ENCODE peak calls at places on chromosomes 12 and 14, in six cellular contexts. J, G, O, A, K and X are unnamed samples.

GRCh38 chr12:1629338-1630080 is 478 bp downstream of the WNT5B start:
- DNase-seq in J (no peak), G (no peak), O (peak; percentile 88), A (no peak), K (peak; percentile 61), X (no peak)

GRCh38 chr12:121989266-121989950 is 32.3 kb upstream of the BCL7A start:
- DNase-seq in J (no peak), G (no peak), O (no peak), A (no peak), K (no peak), X (no peak)

GRCh38 chr12:104750061-104750460 is 208.0 kb downstream of the SLC41A2 start:
- DNase-seq in J (peak; percentile 75), G (peak; percentile 35), O (peak; percentile 10), A (no peak), K (no peak), X (no peak)

GRCh38 chr14:56386024-56386423 is 193.6 kb upstream of the TMEM260 start:
- DNase-seq in J (no peak), G (no peak), O (no peak), A (no peak), K (no peak), X (no peak)

GRCh38 chr12:66984962-66985361 is 284.2 kb upstream of the CAND1 start:
- DNase-seq in J (no peak), G (no peak), O (no peak), A (no peak), K (no peak), X (no peak)

GRCh38 chr14:59705245-59705644 is 128.6 kb upstream of the CCDC175 start:
- DNase-seq in J (no peak), G (no peak), O (no peak), A (no peak), K (no peak), X (no peak)

GRCh38 chr14:105317546-105317945 is 3.0 kb downstream of the PACS2 start:
- DNase-seq in J (peak; percentile 53), G (no peak), O (no peak), A (no peak), K (no peak), X (no peak)

GRCh38 chr12:22190-22529 is 44.4 kb upstream of the IQSEC3 start:
- DNase-seq in J (no peak), G (no peak), O (peak; percentile 53), A (no peak), K (no peak), X (no peak)

GRCh38 chr12:55995366-55995765 is 1.7 kb upstream of the SUOX start:
- DNase-seq in J (no peak), G (no peak), O (no peak), A (no peak), K (no peak), X (no peak)

GRCh38 chr12:49041881-49042484 is 18.6 kb downstream of the KMT2D start:
- DNase-seq in J (no peak), G (no peak), O (no peak), A (no peak), K (no peak), X (no peak)

GRCh38 chr12:9928607-9929006 is 3.6 kb downstream of the CLEC2A start:
- DNase-seq in J (no peak), G (no peak), O (no peak), A (no peak), K (no peak), X (no peak)

GRCh38 chr12:129903092-129903945 is 506 bp downstream of the TMEM132D start:
- DNase-seq in J (no peak), G (no peak), O (peak; percentile 88), A (no peak), K (peak; percentile 57), X (no peak)
- H3K9ac ChIP-seq in J (no peak overlapping the region), G (no peak overlapping the region), O (peak overlapping the region; percentile 7), A (no peak overlapping the region), K (no peak overlapping the region), X (peak overlapping the region; percentile 69)

DNA sequence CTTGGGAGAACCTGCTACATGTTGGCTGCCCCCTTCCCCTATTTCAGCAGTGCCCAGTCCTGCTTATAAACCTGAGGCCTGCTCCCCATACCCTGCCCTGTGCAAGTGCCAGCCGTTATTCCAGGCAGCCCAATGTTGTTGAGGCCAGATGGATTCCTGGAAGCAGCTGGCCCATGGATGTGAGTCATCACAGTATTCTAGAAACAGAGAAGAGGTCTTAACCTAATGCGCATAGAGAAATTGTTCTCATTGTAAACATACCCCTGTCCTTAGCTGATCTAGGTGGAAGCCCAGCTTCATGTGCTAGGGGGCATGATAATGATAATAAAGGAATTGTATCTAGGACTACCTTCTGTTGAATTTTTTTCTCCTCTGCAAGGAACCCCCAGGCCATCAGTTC is 69.7 kb downstream of the TSPAN11 start:
- DNase-seq in J (peak; percentile 76), G (no peak), O (no peak), A (no peak), K (no peak), X (peak; percentile 52)
- H3K9ac ChIP-seq in J (no peak overlapping the region), G (no peak overlapping the region), O (no peak overlapping the region), A (no peak overlapping the region), K (no peak overlapping the region), X (no peak overlapping the region)

DNA sequence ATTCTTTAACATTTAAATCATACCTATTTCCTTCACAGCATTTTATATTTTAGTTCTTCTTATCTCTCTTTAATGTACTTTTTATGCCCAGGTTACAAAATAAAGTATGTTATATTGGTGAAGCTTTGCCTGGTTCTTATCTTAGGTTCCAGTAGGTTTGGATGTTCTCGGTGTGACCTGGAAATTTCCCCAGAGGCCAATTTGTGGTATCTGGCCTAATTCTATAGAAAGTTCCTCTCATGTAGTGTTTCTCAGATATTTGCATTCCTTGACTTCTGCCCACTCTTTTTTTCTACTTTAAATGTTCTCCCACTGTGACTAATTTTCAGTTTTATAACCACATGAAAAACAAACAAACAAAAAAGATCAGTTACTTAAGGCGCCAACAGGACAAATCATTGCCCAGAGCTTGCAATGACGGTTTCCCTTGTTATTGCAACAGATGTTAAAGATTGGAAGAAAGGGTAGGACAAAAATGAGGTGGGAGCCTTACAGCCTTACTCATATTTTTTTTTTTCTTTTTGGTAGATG is 41.2 kb upstream of the PPM1H start:
- DNase-seq in J (no peak), G (no peak), O (no peak), A (no peak), K (no peak), X (no peak)
- H3K9ac ChIP-seq in J (no peak overlapping the region), G (no peak overlapping the region), O (no peak overlapping the region), A (no peak overlapping the region), K (no peak overlapping the region), X (no peak overlapping the region)

GRCh38 chr14:71704210-71704609 is 228.0 kb upstream of the RGS6 start:
- DNase-seq in J (no peak), G (no peak), O (no peak), A (no peak), K (no peak), X (no peak)
- H3K9ac ChIP-seq in J (no peak overlapping the region), G (no peak overlapping the region), O (no peak overlapping the region), A (no peak overlapping the region), K (no peak overlapping the region), X (no peak overlapping the region)

DNA sequence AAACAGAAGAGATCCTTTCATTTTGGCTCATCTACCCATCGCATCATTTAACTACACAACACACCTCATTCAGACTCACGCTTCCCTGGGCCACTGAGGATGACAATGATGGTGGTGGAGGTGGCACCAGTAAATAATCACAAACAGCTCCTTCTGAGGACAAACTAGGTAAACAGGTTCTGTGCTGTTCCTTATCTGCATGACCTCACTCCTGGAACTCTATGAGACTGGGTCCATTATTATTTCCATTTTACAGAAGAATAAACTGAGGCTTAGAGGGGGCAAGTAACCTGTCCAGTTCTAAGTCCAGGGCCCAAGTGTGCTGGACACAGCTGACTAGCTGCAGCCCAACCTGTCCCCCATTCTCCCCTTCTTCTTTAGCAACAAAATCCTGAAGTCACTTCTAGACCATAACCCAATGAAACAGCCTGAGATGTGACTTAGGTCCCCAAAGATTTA is 50.4 kb downstream of the ITPK1 start:
- DNase-seq in J (no peak), G (no peak), O (no peak), A (no peak), K (no peak), X (no peak)
- H3K9ac ChIP-seq in J (no peak overlapping the region), G (no peak overlapping the region), O (no peak overlapping the region), A (peak overlapping the region; percentile 52), K (no peak overlapping the region), X (no peak overlapping the region)